ENCODE peak calls at places on chromosomes 13 and 19, in nine cellular contexts. D is GM23338; C is body of pancreas; J is HS-5; I is GM03348; Z is hypothalamus; W is NCI-H1436; A is stimulated activated CD8-positive, alpha-beta memory T cell treated with anti-CD3 and anti-CD28 coated beads, Interleukin-15, amount 100 ng/mL, for 48 hours; F is OCI-LY7. Y is an unnamed sample.

GRCh38 chr13:110238795-110239194 is 68.2 kb downstream of the COL4A1 start:
- DNase-seq in D (no peak), C (no peak), J (no peak), I (no peak), Z (no peak), W (no peak), A (no peak), F (no peak), Y (no peak)

GRCh38 chr19:30316560-30317106 is 55.6 kb upstream of the ZNF536 start:
- DNase-seq in D (no peak), C (no peak), J (no peak), I (no peak), Z (no peak), W (no peak), A (no peak), F (no peak), Y (no peak)

GRCh38 chr19:38952395-38953165 is 21.8 kb downstream of the MRPS12 start:
- DNase-seq in D (peak), C (peak), J (no peak), I (no peak), Z (no peak), W (peak), A (no peak), F (peak), Y (no peak)

GRCh38 chr13:112322562-112322961 is 53.6 kb upstream of the SPACA7 start:
- DNase-seq in D (no peak), C (no peak), J (no peak), I (no peak), Z (no peak), W (no peak), A (no peak), F (no peak), Y (no peak)

GRCh38 chr19:41426952-41427646 is at the start of gene B3GNT8:
- DNase-seq in D (peak), C (peak), J (no peak), I (peak), Z (no peak), W (peak), A (peak), F (no peak), Y (no peak)

GRCh38 chr19:51916167-51916566 is 11.1 kb upstream of the ZNF613 start:
- DNase-seq in D (no peak), C (no peak), J (no peak), I (no peak), Z (no peak), W (no peak), A (no peak), F (peak), Y (no peak)

GRCh38 chr13:30725331-30726085 is 9.8 kb upstream of the ALOX5AP start:
- DNase-seq in D (no peak), C (no peak), J (no peak), I (no peak), Z (no peak), W (no peak), A (no peak), F (no peak), Y (no peak)

GRCh38 chr19:35314031-35314430 is 15.0 kb upstream of the CD22 start:
- DNase-seq in D (no peak), C (no peak), J (no peak), I (no peak), Z (no peak), W (no peak), A (no peak), F (no peak), Y (no peak)

GRCh38 chr13:89783221-89783755 is 1564.2 kb upstream of the MIR17HG start:
- DNase-seq in D (no peak), C (no peak), J (no peak), I (no peak), Z (no peak), W (no peak), A (no peak), F (no peak), Y (no peak)

GRCh38 chr19:45440873-45441654 is 17.3 kb upstream of the ERCC1 start:
- DNase-seq in D (peak), C (no peak), J (no peak), I (no peak), Z (no peak), W (no peak), A (no peak), F (no peak), Y (no peak)

GRCh38 chr13:110479648-110480047 is 81.9 kb downstream of the RAB20 start:
- DNase-seq in D (no peak), C (no peak), J (no peak), I (no peak), Z (no peak), W (no peak), A (no peak), F (no peak), Y (no peak)

GRCh38 chr19:46351241-46352041 is 4.6 kb downstream of the PPP5C start:
- DNase-seq in D (peak), C (peak), J (no peak), I (peak), Z (no peak), W (no peak), A (no peak), F (peak), Y (no peak)

GRCh38 chr19:33385956-33386355 is 12.4 kb downstream of the CEBPG start:
- DNase-seq in D (no peak), C (no peak), J (no peak), I (no peak), Z (no peak), W (no peak), A (no peak), F (no peak), Y (no peak)

GRCh38 chr19:3611841-3612240 is 5.2 kb upstream of the TBXA2R start:
- DNase-seq in D (no peak), C (no peak), J (no peak), I (no peak), Z (no peak), W (no peak), A (no peak), F (no peak), Y (no peak)

GRCh38 chr19:50959731-50960500 is 7.1 kb upstream of the KLK5 start:
- DNase-seq in D (no peak), C (no peak), J (no peak), I (no peak), Z (no peak), W (no peak), A (no peak), F (no peak), Y (no peak)

GRCh38 chr13:79392882-79393563 is 13.0 kb downstream of the RBM26 start:
- DNase-seq in D (no peak), C (no peak), J (no peak), I (peak), Z (no peak), W (no peak), A (no peak), F (no peak), Y (no peak)

GRCh38 chr13:41960195-41960699 is 662 bp downstream of the VWA8 start:
- DNase-seq in D (peak), C (no peak), J (no peak), I (peak), Z (no peak), W (no peak), A (no peak), F (peak), Y (no peak)

GRCh38 chr13:36432106-36432544 is at the start of gene CCNA1:
- DNase-seq in D (peak), C (peak), J (no peak), I (no peak), Z (peak), W (no peak), A (no peak), F (no peak), Y (no peak)

GRCh38 chr19:15235796-15236195 is 3.5 kb upstream of the EPHX3 start:
- DNase-seq in D (no peak), C (no peak), J (no peak), I (no peak), Z (no peak), W (no peak), A (no peak), F (no peak), Y (no peak)

GRCh38 chr13:18956473-18957078 is 225.0 kb downstream of the TUBA3C start:
- DNase-seq in D (no peak), C (no peak), J (no peak), I (no peak), Z (no peak), W (no peak), A (no peak), F (no peak), Y (no peak)

GRCh38 chr19:51681286-51681956 is 11.7 kb upstream of the SPACA6 start:
- DNase-seq in D (peak), C (no peak), J (no peak), I (no peak), Z (no peak), W (no peak), A (no peak), F (no peak), Y (no peak)

GRCh38 chr19:55175117-55175867 is 4.8 kb downstream of the SYT5 start:
- DNase-seq in D (peak), C (no peak), J (no peak), I (no peak), Z (no peak), W (no peak), A (no peak), F (no peak), Y (no peak)

GRCh38 chr19:3725121-3725520 is 16.9 kb downstream of the TJP3 start:
- DNase-seq in D (no peak), C (no peak), J (no peak), I (no peak), Z (no peak), W (no peak), A (no peak), F (no peak), Y (no peak)

GRCh38 chr13:106917673-106918652 is 350.0 kb upstream of the ARGLU1 start:
- DNase-seq in D (peak), C (peak), J (no peak), I (peak), Z (peak), W (peak), A (peak), F (peak), Y (peak)

GRCh38 chr19:5261151-5261890 is 79.3 kb downstream of the PTPRS start:
- DNase-seq in D (no peak), C (no peak), J (no peak), I (no peak), Z (no peak), W (no peak), A (no peak), F (no peak), Y (no peak)

Y was measured in activated CD8-positive, alpha-beta memory T cell treated with anti-CD3 and anti-CD28 coated beads for 48 hours.